ENCODE peak calls at places on chromosomes 12 and 14, in seven cellular contexts. U, D, Y, X, Q, B and L are unnamed samples.

GRCh38 chr12:100077367-100077766 is 65.3 kb downstream of the BLTP3B start:
- DNase-seq in U (no peak), Y (no peak), X (peak), Q (no peak), D (no peak), B (peak), L (no peak)

GRCh38 chr12:72141381-72141780 is 130.8 kb upstream of the TRHDE start:
- DNase-seq in D (peak), X (peak), Y (peak), B (peak), U (no peak), Q (no peak), L (peak)

GRCh38 chr12:94427520-94428381 is 31.9 kb downstream of the CEP83 start:
- DNase-seq in D (no peak), X (no peak), B (no peak), U (no peak), Q (no peak), Y (peak), L (no peak)

GRCh38 chr12:99131761-99132199 is 486.7 kb downstream of the APAF1 start:
- DNase-seq in B (no peak), Y (no peak), Q (no peak), U (peak), X (no peak), D (no peak), L (no peak)

GRCh38 chr12:4011597-4011996 is 138.4 kb upstream of the PARP11 start:
- DNase-seq in Q (no peak), B (no peak), X (peak), Y (no peak), U (no peak), D (no peak), L (no peak)

GRCh38 chr12:25365340-25365730 is 114.6 kb upstream of the KRAS start:
- DNase-seq in Q (no peak), X (no peak), U (no peak), Y (no peak), D (no peak), B (no peak), L (no peak)

GRCh38 chr12:57735952-57736742 is 2.4 kb downstream of the AGAP2 start:
- DNase-seq in Q (no peak), Y (no peak), U (peak), B (peak), D (no peak), X (peak), L (peak)

GRCh38 chr12:21940972-21941521 is at the start of gene ABCC9:
- DNase-seq in B (peak), Q (no peak), X (no peak), Y (no peak), U (peak), D (no peak), L (peak)

GRCh38 chr12:132279184-132279889 is 50.1 kb downstream of the GALNT9 start:
- DNase-seq in Y (no peak), D (no peak), U (no peak), B (peak), Q (no peak), X (peak), L (peak)

GRCh38 chr12:83197483-83197914 is 510.8 kb downstream of the TMTC2 start:
- DNase-seq in Q (no peak), B (no peak), Y (no peak), U (no peak), D (no peak), X (no peak), L (no peak)

GRCh38 chr14:50383618-50384225 is 13.0 kb downstream of the CDKL1 start:
- DNase-seq in D (no peak), X (no peak), B (no peak), U (no peak), Y (no peak), Q (no peak), L (no peak)

GRCh38 chr12:94070520-94070919 is 77.9 kb upstream of the PLXNC1 start:
- DNase-seq in X (no peak), D (no peak), Q (no peak), Y (no peak), B (no peak), U (no peak), L (no peak)

GRCh38 chr12:49089831-49090773 is 4.5 kb downstream of the DHH start:
- DNase-seq in U (peak), D (no peak), X (no peak), B (peak), Y (no peak), Q (no peak), L (peak)

GRCh38 chr12:60977966-60978365 is 1282.2 kb upstream of the USP15 start:
- DNase-seq in X (no peak), B (no peak), U (no peak), Y (no peak), Q (no peak), D (no peak), L (no peak)

GRCh38 chr12:74111688-74112360 is 425.8 kb upstream of the ATXN7L3B start:
- DNase-seq in Q (no peak), D (peak), Y (no peak), X (peak), B (peak), U (peak), L (no peak)

GRCh38 chr14:44962573-44963528 is 861 bp downstream of the TOGARAM1 start:
- DNase-seq in Q (no peak), D (no peak), X (no peak), U (no peak), Y (no peak), B (no peak), L (peak)

GRCh38 chr14:103538291-103539055 is 9.5 kb downstream of the TRMT61A start:
- DNase-seq in D (no peak), B (peak), Q (no peak), X (no peak), Y (no peak), U (no peak), L (no peak)

GRCh38 chr12:130546494-130546893 is 169.6 kb downstream of the RIMBP2 start:
- DNase-seq in D (no peak), Y (no peak), Q (no peak), U (no peak), X (no peak), B (no peak), L (no peak)

GRCh38 chr14:103775506-103775905 is 59.9 kb downstream of the ZFYVE21 start:
- DNase-seq in X (no peak), Y (no peak), Q (no peak), B (no peak), U (no peak), D (no peak), L (no peak)

GRCh38 chr12:121005346-121005815 is 10.9 kb downstream of the C12orf43 start:
- DNase-seq in B (peak), U (peak), Q (peak), D (peak), Y (no peak), X (peak), L (peak)

GRCh38 chr14:77271113-77271710 is at the start of gene NGB:
- DNase-seq in Y (no peak), B (peak), X (no peak), Q (no peak), U (peak), D (no peak), L (no peak)

GRCh38 chr12:76637807-76638206 is 78.2 kb upstream of the OSBPL8 start:
- DNase-seq in D (no peak), Y (no peak), Q (no peak), U (no peak), B (no peak), X (no peak), L (no peak)

GRCh38 chr12:68815928-68816800 is 8.2 kb downstream of the MDM2 start:
- DNase-seq in X (no peak), Y (no peak), U (no peak), D (no peak), B (no peak), Q (no peak), L (no peak)

GRCh38 chr12:128790653-128791373 is 32.9 kb downstream of the SLC15A4 start:
- DNase-seq in Y (no peak), Q (no peak), U (no peak), X (no peak), D (no peak), B (no peak), L (no peak)

GRCh38 chr14:20400965-20401593 is 12.2 kb downstream of the TEP1 start:
- DNase-seq in B (no peak), X (peak), Q (no peak), D (peak), Y (no peak), U (no peak), L (no peak)

GRCh38 chr12:52037248-52037861 is 13.9 kb upstream of the NR4A1 start:
- DNase-seq in U (peak), Q (no peak), X (no peak), B (peak), D (no peak), Y (no peak), L (no peak)

GRCh38 chr14:36996133-36996856 is 176.1 kb downstream of the SLC25A21 start:
- DNase-seq in Y (no peak), X (no peak), Q (no peak), U (no peak), B (no peak), D (no peak), L (peak)

GRCh38 chr12:10501031-10501430 is 4.7 kb upstream of the EIF2S3B start:
- DNase-seq in B (no peak), U (no peak), D (peak), Q (peak), Y (no peak), X (no peak), L (no peak)

GRCh38 chr12:321606-322326 is 59.1 kb upstream of the SLC6A13 start:
- DNase-seq in X (peak), D (peak), U (no peak), Q (no peak), Y (no peak), B (no peak), L (no peak)

GRCh38 chr14:84090837-84091236 is 1439.1 kb upstream of the FLRT2 start:
- DNase-seq in U (no peak), X (no peak), D (no peak), Y (no peak), B (no peak), Q (no peak), L (no peak)

DNA sequence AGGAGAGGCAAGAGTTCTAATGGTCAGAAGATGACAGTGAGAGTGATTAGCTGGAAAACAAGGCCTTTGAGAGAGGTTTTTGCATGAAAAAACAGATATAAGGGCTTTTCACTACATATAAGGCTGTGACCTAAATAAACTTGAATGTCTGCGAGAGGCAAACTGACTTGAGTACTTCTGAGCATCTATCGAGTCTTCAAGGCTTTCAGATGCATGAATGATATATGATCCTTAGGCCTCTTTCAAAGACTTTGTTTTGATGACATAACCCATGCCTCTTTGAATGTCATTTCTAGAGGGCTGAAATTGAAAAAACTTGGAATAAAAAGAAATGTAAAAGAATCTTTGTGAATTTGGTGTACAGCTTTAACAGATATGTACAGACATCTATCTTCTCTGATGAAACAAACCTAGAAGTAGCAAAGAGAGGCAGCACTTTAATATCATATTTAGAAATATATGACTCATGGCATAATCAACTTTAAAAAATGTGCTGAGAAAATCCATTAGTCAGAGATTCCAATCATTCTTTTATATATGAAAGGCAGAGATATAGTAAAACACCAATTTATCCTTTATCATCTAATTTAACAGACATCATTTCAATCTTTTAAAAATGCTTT is 72.6 kb downstream of the PPM1H start:
- DNase-seq in Q (peak), B (no peak), X (no peak), D (no peak), U (no peak), Y (no peak), L (no peak)
- TF ChIP-seq SIN3A in Q (no peak), B (no peak), X (no peak), D (no peak), U (no peak), Y (no peak), L (no peak)

GRCh38 chr12:113233967-113234366 is 12.7 kb downstream of the TPCN1 start:
- DNase-seq in X (no peak), B (no peak), Q (no peak), Y (no peak), D (no peak), U (no peak), L (no peak)

GRCh38 chr12:113232232-113232615 is 11.0 kb downstream of the TPCN1 start:
- DNase-seq in B (no peak), Y (no peak), U (no peak), Q (no peak), X (no peak), D (no peak), L (no peak)

GRCh38 chr12:113231275-113232231 is 10.3 kb downstream of the TPCN1 start:
- DNase-seq in Y (no peak), D (peak), Q (no peak), U (no peak), X (peak), B (no peak), L (peak)

GRCh38 chr12:113234483-113234882 is 13.2 kb downstream of the TPCN1 start:
- DNase-seq in X (no peak), Y (no peak), U (no peak), B (no peak), Q (no peak), D (no peak), L (no peak)

GRCh38 chr12:113232787-113233585 is 11.7 kb downstream of the TPCN1 start:
- DNase-seq in B (no peak), X (no peak), Y (peak), Q (no peak), U (peak), D (no peak), L (no peak)
- TF ChIP-seq SIN3A in B (no peak), X (no peak), Y (no peak), Q (no peak), U (no peak), D (no peak), L (no peak)

DNA sequence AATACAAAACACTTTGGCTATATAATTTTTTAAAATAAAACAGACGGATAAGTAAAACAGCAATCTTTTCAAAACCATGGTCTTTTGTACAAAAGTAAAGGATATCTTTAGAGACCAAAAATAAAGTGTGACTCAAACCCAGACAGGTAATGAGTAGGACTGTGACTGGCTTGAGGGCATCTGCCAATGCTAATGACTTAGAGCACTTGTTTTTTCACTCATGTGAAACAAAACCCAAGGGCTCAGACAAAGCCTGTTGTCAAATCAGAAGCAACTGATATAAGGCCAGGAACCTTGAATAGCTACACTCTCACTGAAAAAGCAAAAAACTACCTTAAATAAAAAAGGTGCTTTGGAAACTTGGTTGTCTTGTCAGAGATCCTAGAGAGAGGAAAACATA is 357.4 kb downstream of the TMEM117 start:
- DNase-seq in U (no peak), Q (no peak), Y (peak), X (no peak), D (no peak), B (no peak), L (no peak)
- TF ChIP-seq SIN3A in U (no peak), Q (no peak), Y (no peak), X (no peak), D (no peak), B (no peak), L (no peak)

DNA sequence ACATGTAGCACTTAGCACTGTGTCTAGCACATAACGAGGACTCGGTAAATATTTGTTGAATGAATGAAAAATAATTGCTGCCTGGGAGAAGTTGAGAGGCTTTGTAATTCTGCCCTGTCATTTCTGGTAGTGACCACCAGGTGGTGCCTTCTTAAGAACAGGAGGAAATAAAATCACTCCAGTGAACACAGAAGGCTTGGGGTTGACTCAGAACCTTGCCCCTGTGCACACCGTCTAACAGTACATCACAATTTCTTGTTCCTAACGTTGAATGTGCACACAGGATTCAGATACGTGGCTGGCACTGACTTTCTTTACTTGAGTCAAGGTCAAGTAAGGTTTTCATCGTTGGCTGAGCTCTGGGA is 91.8 kb downstream of the RGS6 start:
- DNase-seq in Y (peak), D (peak), Q (peak), X (peak), U (peak), B (peak), L (peak)
- TF ChIP-seq SIN3A in Y (no peak), D (no peak), Q (no peak), X (no peak), U (no peak), B (no peak), L (no peak)

GRCh38 chr14:106530031-106530422 is 1003.6 kb downstream of the TMEM121 start:
- DNase-seq in B (no peak), Q (no peak), X (no peak), U (no peak), Y (no peak), D (no peak), L (no peak)

GRCh38 chr14:106528717-106529116 is 1002.3 kb downstream of the TMEM121 start:
- DNase-seq in X (no peak), Q (no peak), U (no peak), B (no peak), Y (no peak), D (no peak), L (no peak)

DNA sequence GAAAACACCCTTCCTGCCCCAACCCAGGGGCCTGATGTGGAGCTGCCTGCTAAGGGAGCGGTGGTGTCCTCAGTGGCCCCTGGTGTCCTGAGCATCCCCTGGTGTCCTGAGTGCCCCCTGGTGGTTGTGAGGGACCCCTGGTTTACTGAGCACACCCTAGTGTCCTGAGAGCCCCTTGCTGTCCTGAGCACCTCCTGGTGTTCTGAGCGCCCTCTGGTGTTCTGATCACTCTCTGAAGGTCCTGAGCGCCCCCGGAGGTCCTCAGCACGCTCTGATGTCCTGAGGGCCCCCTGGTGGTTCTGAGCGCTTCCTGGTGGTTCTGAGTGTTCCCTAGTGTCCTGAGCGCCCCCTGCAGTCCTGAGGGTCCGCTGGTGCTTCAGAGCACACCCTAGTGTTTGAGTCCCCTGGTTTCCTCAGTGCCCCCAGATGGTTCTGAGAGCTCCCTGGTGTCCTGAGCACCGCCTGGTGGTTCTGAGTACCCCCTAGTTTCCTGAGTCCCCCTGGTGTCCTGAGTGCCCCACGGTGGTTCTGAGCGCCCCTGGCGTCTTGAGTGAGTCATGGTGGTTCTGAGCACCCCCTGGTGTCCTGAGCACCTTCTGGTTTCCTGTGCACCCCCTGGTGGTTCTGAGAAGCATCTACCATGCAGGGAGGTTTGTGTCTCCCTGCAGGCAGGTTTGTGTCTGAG is 1004.2 kb downstream of the TMEM121 start:
- DNase-seq in D (no peak), B (no peak), Q (peak), U (no peak), X (peak), Y (peak), L (peak)
- TF ChIP-seq SIN3A in D (no peak), B (no peak), Q (no peak), U (no peak), X (no peak), Y (no peak), L (no peak)